ENCODE peak calls at places on chromosomes 4 and X, in five cellular contexts. One of them, this sample, is unnamed.

GRCh38 chr4:139933104-139933503 is 220.9 kb downstream of the MAML3 start:
- DNase-seq in T-cell: no peak
- DNase-seq in ELR: no peak
- DNase-seq in iPS-NIHi11: no peak
- DNase-seq in mesendoderm: no peak
- DNase-seq in this sample: no peak

GRCh38 chrX:103607385-103608304 is at the start of gene TCEAL3:
- DNase-seq in T-cell: no peak
- DNase-seq in ELR: peak
- DNase-seq in iPS-NIHi11: peak
- DNase-seq in mesendoderm: peak
- DNase-seq in this sample: peak

GRCh38 chr4:176735300-176735699 is 57.4 kb downstream of the VEGFC start:
- DNase-seq in T-cell: no peak
- DNase-seq in ELR: peak
- DNase-seq in iPS-NIHi11: no peak
- DNase-seq in mesendoderm: no peak
- DNase-seq in this sample: no peak

GRCh38 chr4:182219400-182219799 is 23.8 kb upstream of the TENM3 start:
- DNase-seq in T-cell: no peak
- DNase-seq in ELR: peak
- DNase-seq in iPS-NIHi11: no peak
- DNase-seq in mesendoderm: peak
- DNase-seq in this sample: no peak

GRCh38 chrX:14064632-14065432 is 35.1 kb upstream of the GEMIN8 start:
- DNase-seq in T-cell: no peak
- DNase-seq in ELR: no peak
- DNase-seq in iPS-NIHi11: no peak
- DNase-seq in mesendoderm: peak
- DNase-seq in this sample: no peak

GRCh38 chr4:26120098-26120795 is 200.6 kb upstream of the RBPJ start:
- DNase-seq in T-cell: no peak
- DNase-seq in ELR: no peak
- DNase-seq in iPS-NIHi11: no peak
- DNase-seq in mesendoderm: no peak
- DNase-seq in this sample: no peak

GRCh38 chrX:63363788-63364187 is 12.7 kb upstream of the SPIN4 start:
- DNase-seq in T-cell: no peak
- DNase-seq in ELR: no peak
- DNase-seq in iPS-NIHi11: no peak
- DNase-seq in mesendoderm: no peak
- DNase-seq in this sample: no peak

GRCh38 chr4:99815597-99816011 is 1.0 kb upstream of the DAPP1 start:
- DNase-seq in T-cell: no peak
- DNase-seq in ELR: peak
- DNase-seq in iPS-NIHi11: peak
- DNase-seq in mesendoderm: no peak
- DNase-seq in this sample: no peak

GRCh38 chrX:30610050-30610449 is 32.5 kb upstream of the TASL start:
- DNase-seq in T-cell: no peak
- DNase-seq in ELR: no peak
- DNase-seq in iPS-NIHi11: no peak
- DNase-seq in mesendoderm: no peak
- DNase-seq in this sample: no peak

GRCh38 chrX:45986971-45987370 is 558.2 kb downstream of the ZNF674 start:
- DNase-seq in T-cell: no peak
- DNase-seq in ELR: peak
- DNase-seq in iPS-NIHi11: no peak
- DNase-seq in mesendoderm: no peak
- DNase-seq in this sample: no peak

GRCh38 chr4:118968006-118968405 is 79.4 kb downstream of the SYNPO2 start:
- DNase-seq in T-cell: no peak
- DNase-seq in ELR: peak
- DNase-seq in iPS-NIHi11: peak
- DNase-seq in mesendoderm: peak
- DNase-seq in this sample: no peak

GRCh38 chr4:48141048-48141447 is 7.0 kb upstream of the TXK start:
- DNase-seq in T-cell: no peak
- DNase-seq in ELR: peak
- DNase-seq in iPS-NIHi11: peak
- DNase-seq in mesendoderm: peak
- DNase-seq in this sample: no peak

GRCh38 chr4:164731827-164732474 is 22.0 kb upstream of the SMIM31 start:
- DNase-seq in T-cell: peak
- DNase-seq in ELR: peak
- DNase-seq in iPS-NIHi11: peak
- DNase-seq in mesendoderm: peak
- DNase-seq in this sample: peak

GRCh38 chrX:107632291-107632690 is 4.0 kb downstream of the PRPS1 start:
- DNase-seq in T-cell: no peak
- DNase-seq in ELR: peak
- DNase-seq in iPS-NIHi11: no peak
- DNase-seq in mesendoderm: no peak
- DNase-seq in this sample: no peak

GRCh38 chr4:26397086-26397485 is 76.3 kb downstream of the RBPJ start:
- DNase-seq in T-cell: no peak
- DNase-seq in ELR: no peak
- DNase-seq in iPS-NIHi11: no peak
- DNase-seq in mesendoderm: no peak
- DNase-seq in this sample: no peak

GRCh38 chr4:88457307-88458090 is 580 bp downstream of the HERC5 start:
- DNase-seq in T-cell: no peak
- DNase-seq in ELR: peak
- DNase-seq in iPS-NIHi11: peak
- DNase-seq in mesendoderm: peak
- DNase-seq in this sample: no peak

GRCh38 chr4:128465523-128465922 is 177.9 kb upstream of the PGRMC2 start:
- DNase-seq in T-cell: no peak
- DNase-seq in ELR: no peak
- DNase-seq in iPS-NIHi11: no peak
- DNase-seq in mesendoderm: no peak
- DNase-seq in this sample: no peak

GRCh38 chrX:102155806-102156179 is at the start of gene BEX5:
- DNase-seq in T-cell: peak
- DNase-seq in ELR: peak
- DNase-seq in iPS-NIHi11: peak
- DNase-seq in mesendoderm: peak
- DNase-seq in this sample: peak

GRCh38 chrX:30530591-30530990 is 47.0 kb downstream of the TASL start:
- DNase-seq in T-cell: no peak
- DNase-seq in ELR: peak
- DNase-seq in iPS-NIHi11: no peak
- DNase-seq in mesendoderm: no peak
- DNase-seq in this sample: no peak

GRCh38 chr4:77861500-77861899 is 1.1 kb upstream of the MRPL1 start:
- DNase-seq in T-cell: no peak
- DNase-seq in ELR: peak
- DNase-seq in iPS-NIHi11: no peak
- DNase-seq in mesendoderm: peak
- DNase-seq in this sample: no peak

GRCh38 chrX:2682582-2683177 is 8.4 kb upstream of the CD99 start:
- DNase-seq in T-cell: no peak
- DNase-seq in ELR: no peak
- DNase-seq in iPS-NIHi11: no peak
- DNase-seq in mesendoderm: no peak
- DNase-seq in this sample: no peak

GRCh38 chr4:77500801-77501200 is 104.8 kb upstream of the CXCL13 start:
- DNase-seq in T-cell: no peak
- DNase-seq in ELR: peak
- DNase-seq in iPS-NIHi11: no peak
- DNase-seq in mesendoderm: no peak
- DNase-seq in this sample: no peak

GRCh38 chr4:19729873-19730735 is 521.6 kb upstream of the SLIT2 start:
- DNase-seq in T-cell: no peak
- DNase-seq in ELR: peak
- DNase-seq in iPS-NIHi11: no peak
- DNase-seq in mesendoderm: no peak
- DNase-seq in this sample: no peak

GRCh38 chr4:117796677-117797076 is 237.6 kb upstream of the NDST3 start:
- DNase-seq in T-cell: no peak
- DNase-seq in ELR: peak
- DNase-seq in iPS-NIHi11: no peak
- DNase-seq in mesendoderm: no peak
- DNase-seq in this sample: no peak

GRCh38 chr4:89712141-89712540 is 124.8 kb downstream of the SNCA start:
- DNase-seq in T-cell: no peak
- DNase-seq in ELR: no peak
- DNase-seq in iPS-NIHi11: no peak
- DNase-seq in mesendoderm: no peak
- DNase-seq in this sample: no peak

GRCh38 chr4:175536852-175537453 is 275.1 kb downstream of the GPM6A start:
- DNase-seq in T-cell: no peak
- DNase-seq in ELR: peak
- DNase-seq in iPS-NIHi11: peak
- DNase-seq in mesendoderm: peak
- DNase-seq in this sample: no peak

GRCh38 chrX:39969826-39970569 is 127.8 kb downstream of the BCOR start:
- DNase-seq in T-cell: no peak
- DNase-seq in ELR: no peak
- DNase-seq in iPS-NIHi11: no peak
- DNase-seq in mesendoderm: no peak
- DNase-seq in this sample: no peak

GRCh38 chr4:48909697-48910096 is 3.1 kb upstream of the OCIAD2 start:
- DNase-seq in T-cell: no peak
- DNase-seq in ELR: peak
- DNase-seq in iPS-NIHi11: peak
- DNase-seq in mesendoderm: peak
- DNase-seq in this sample: no peak

GRCh38 chrX:24151513-24151912 is 2.0 kb downstream of the ZFX start:
- DNase-seq in T-cell: no peak
- DNase-seq in ELR: no peak
- DNase-seq in iPS-NIHi11: no peak
- DNase-seq in mesendoderm: no peak
- DNase-seq in this sample: no peak

GRCh38 chrX:138127314-138127713 is 561.4 kb downstream of the ZIC3 start:
- DNase-seq in T-cell: no peak
- DNase-seq in ELR: peak
- DNase-seq in iPS-NIHi11: no peak
- DNase-seq in mesendoderm: no peak
- DNase-seq in this sample: no peak